ENCODE peak calls at places on chromosomes 2 and 18, in eight cellular contexts. D, L, P, R, Y, A, B and S are unnamed samples.

GRCh38 chr2:39176997-39177396 is 56.1 kb upstream of the SOS1 start:
- DNase-seq in A (no peak), R (no peak), B (no peak), L (no peak), D (no peak), P (no peak), Y (no peak), S (no peak)

GRCh38 chr18:78818495-78818894 is 161.1 kb upstream of the SALL3 start:
- DNase-seq in A (no peak), D (no peak), L (no peak), B (no peak), Y (no peak), P (no peak), R (no peak), S (no peak)

GRCh38 chr18:78783564-78783960 is 196.1 kb upstream of the SALL3 start:
- DNase-seq in Y (no peak), A (no peak), R (no peak), B (no peak), D (no peak), L (no peak), P (no peak), S (no peak)

GRCh38 chr2:152336854-152337510 is 2.0 kb downstream of the FMNL2 start:
- DNase-seq in P (peak), Y (peak), D (peak), R (no peak), L (no peak), B (peak), A (peak), S (peak)

GRCh38 chr18:25614168-25614567 is 262.2 kb upstream of the ZNF521 start:
- DNase-seq in D (no peak), B (no peak), R (no peak), A (no peak), P (no peak), Y (no peak), L (no peak), S (no peak)

GRCh38 chr2:24827321-24828261 is 34.4 kb downstream of the CENPO start:
- DNase-seq in A (peak), L (peak), D (peak), Y (peak), P (peak), R (peak), B (peak), S (peak)

GRCh38 chr2:49108436-49108835 is 45.9 kb downstream of the FSHR start:
- DNase-seq in P (no peak), B (no peak), R (no peak), Y (no peak), A (no peak), D (no peak), L (no peak), S (no peak)

GRCh38 chr2:54597153-54597827 is 126.2 kb upstream of the EML6 start:
- DNase-seq in P (no peak), Y (no peak), D (peak), A (no peak), L (no peak), R (peak), B (no peak), S (no peak)

GRCh38 chr2:148674063-148675020 is 29.8 kb downstream of the EPC2 start:
- DNase-seq in A (peak), P (peak), D (no peak), L (peak), R (no peak), Y (peak), B (no peak), S (peak)

GRCh38 chr2:26164641-26165211 is 8.2 kb upstream of the GAREM2 start:
- DNase-seq in B (no peak), R (no peak), A (no peak), Y (no peak), L (no peak), P (no peak), D (no peak), S (no peak)
- H3K27ac ChIP-seq in B (no peak), R (peak), A (no peak), Y (no peak), L (no peak), P (no peak), D (no peak), S (no peak)

DNA sequence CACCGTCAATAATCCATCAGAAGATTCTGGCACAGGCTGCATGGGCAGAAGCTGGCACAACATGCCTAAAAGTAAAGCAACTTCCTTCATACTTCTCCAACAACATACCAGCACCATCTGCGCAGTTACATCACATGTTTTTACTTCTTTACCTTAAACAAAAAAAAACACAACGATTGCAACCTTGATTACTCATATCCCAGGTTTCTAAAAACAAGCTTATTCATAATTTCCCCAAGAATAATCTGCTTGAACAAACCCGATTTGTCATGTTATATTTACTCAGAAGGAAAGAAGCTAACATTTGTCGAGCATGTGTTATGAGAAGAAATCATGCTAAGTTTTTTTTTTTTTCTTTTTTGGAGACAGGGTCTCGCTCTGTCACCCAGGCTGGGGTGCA is 54.7 kb downstream of the THADA start:
- DNase-seq in D (no peak), A (no peak), R (no peak), P (peak), B (no peak), L (no peak), Y (no peak), S (peak)
- H3K27ac ChIP-seq in D (no peak), A (no peak), R (peak), P (peak), B (no peak), L (no peak), Y (no peak), S (peak)

GRCh38 chr18:41853280-41853679 is 101.8 kb upstream of the PIK3C3 start:
- DNase-seq in R (no peak), D (no peak), A (no peak), B (no peak), L (no peak), P (no peak), Y (no peak), S (no peak)
- H3K27ac ChIP-seq in R (no peak), D (no peak), A (no peak), B (no peak), L (no peak), P (no peak), Y (no peak), S (no peak)

DNA sequence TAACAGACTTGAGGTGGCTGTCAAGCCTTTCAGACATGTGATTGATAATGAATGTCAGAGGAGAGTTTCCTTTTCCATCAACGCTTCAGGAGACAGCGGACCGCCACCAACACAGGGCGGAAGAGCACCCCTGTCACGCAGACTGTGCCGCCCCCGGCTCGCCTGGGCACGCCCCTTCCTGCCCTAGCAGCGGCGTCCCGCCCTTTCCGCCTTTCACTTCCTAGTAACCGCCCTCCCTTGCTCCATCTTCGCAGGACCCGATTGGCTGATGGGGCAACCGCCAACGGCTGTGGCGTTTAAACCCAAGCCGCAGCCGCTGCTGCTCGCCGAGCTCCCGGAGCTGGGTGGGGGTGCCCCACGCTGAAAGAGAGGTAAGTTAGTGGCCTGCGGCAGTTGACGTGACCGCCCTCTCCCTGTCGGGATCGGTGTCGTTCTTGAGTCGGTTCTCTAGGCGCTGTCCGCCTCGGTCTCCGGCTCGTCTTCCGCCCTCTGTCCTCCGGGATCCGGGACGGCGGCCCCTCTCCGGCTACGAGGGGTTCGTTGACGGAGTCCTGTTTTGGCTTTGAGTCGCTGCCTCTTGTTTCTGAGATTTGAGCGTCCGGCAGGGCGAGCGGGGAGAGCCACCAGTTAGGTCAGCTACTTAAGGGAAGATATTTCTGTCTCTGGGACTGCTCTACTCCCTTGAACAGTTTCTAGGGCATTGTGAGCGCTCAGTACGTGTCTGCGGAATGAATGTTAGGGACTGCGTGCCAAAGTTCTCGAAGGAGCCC is at the start of gene SGO2:
- DNase-seq in P (peak), L (peak), R (peak), B (peak), D (peak), A (peak), Y (peak), S (peak)
- H3K27ac ChIP-seq in P (peak), L (peak), R (peak), B (peak), D (peak), A (no peak), Y (no peak), S (peak)